ENCODE peak calls at places on chromosome 10, in ten cellular contexts. I is HCT116, T is Panc1, O is sigmoid colon, F is GM12892, J is prostate gland, G is GM12891, B is K562, R is stomach, E is suprapubic skin. M is an unnamed sample.

GRCh38 chr10:558891-559766 is 130.3 kb downstream of the DIP2C start:
- DNase-seq in I (no peak), T (no peak), O (no peak), F (no peak), J (no peak), G (no peak), B (no peak), R (no peak), E (no peak), M (no peak)

GRCh38 chr10:118958984-118959916 is 70.3 kb upstream of the NANOS1 start:
- DNase-seq in I (no peak), T (no peak), O (peak), F (no peak), J (peak), G (no peak), B (peak), R (peak), E (peak), M (no peak)

GRCh38 chr10:124646483-124647352 is 97.5 kb downstream of the FAM53B start:
- DNase-seq in I (no peak), T (no peak), O (peak), F (no peak), J (no peak), G (no peak), B (peak), R (peak), E (no peak), M (no peak)

GRCh38 chr10:82278401-82279182 is 403.6 kb downstream of the NRG3 start:
- DNase-seq in I (no peak), T (no peak), O (no peak), F (no peak), J (no peak), G (no peak), B (no peak), R (no peak), E (no peak), M (no peak)

GRCh38 chr10:61842755-61843497 is 58.6 kb upstream of the ARID5B start:
- DNase-seq in I (no peak), T (no peak), O (no peak), F (no peak), J (no peak), G (no peak), B (no peak), R (no peak), E (no peak), M (no peak)

GRCh38 chr10:75058142-75058541 is 53.3 kb upstream of the SAMD8 start:
- DNase-seq in I (no peak), T (no peak), O (no peak), F (no peak), J (no peak), G (no peak), B (no peak), R (no peak), E (no peak), M (no peak)

GRCh38 chr10:60396766-60397165 is 7.1 kb upstream of the ANK3 start:
- DNase-seq in I (no peak), T (no peak), O (no peak), F (no peak), J (no peak), G (no peak), B (no peak), R (no peak), E (no peak), M (no peak)

GRCh38 chr10:88582411-88582805 is 710 bp downstream of the RNLS start:
- DNase-seq in I (no peak), T (no peak), O (no peak), F (no peak), J (no peak), G (no peak), B (no peak), R (no peak), E (no peak), M (no peak)

GRCh38 chr10:70617798-70618568 is 15.4 kb upstream of the PRF1 start:
- DNase-seq in I (no peak), T (no peak), O (no peak), F (no peak), J (no peak), G (no peak), B (no peak), R (no peak), E (no peak), M (no peak)

GRCh38 chr10:31549936-31550335 is 230.9 kb downstream of the ZEB1 start:
- DNase-seq in I (no peak), T (no peak), O (no peak), F (no peak), J (no peak), G (no peak), B (no peak), R (no peak), E (no peak), M (no peak)

GRCh38 chr10:72124984-72125383 is 36.6 kb upstream of the SPOCK2 start:
- DNase-seq in I (no peak), T (no peak), O (no peak), F (no peak), J (no peak), G (no peak), B (no peak), R (no peak), E (no peak), M (no peak)

GRCh38 chr10:84588426-84588825 is 260.0 kb downstream of the CCSER2 start:
- DNase-seq in I (no peak), T (no peak), O (no peak), F (no peak), J (no peak), G (no peak), B (no peak), R (no peak), E (no peak), M (no peak)

GRCh38 chr10:84589526-84590205 is 261.3 kb downstream of the CCSER2 start:
- DNase-seq in I (no peak), T (no peak), O (no peak), F (no peak), J (no peak), G (no peak), B (no peak), R (no peak), E (no peak), M (no peak)

GRCh38 chr10:84588971-84589370 is 260.6 kb downstream of the CCSER2 start:
- DNase-seq in I (no peak), T (no peak), O (no peak), F (no peak), J (no peak), G (no peak), B (no peak), R (no peak), E (no peak), M (no peak)

GRCh38 chr10:84593546-84593945 is 265.2 kb downstream of the CCSER2 start:
- DNase-seq in I (no peak), T (no peak), O (no peak), F (no peak), J (no peak), G (no peak), B (no peak), R (no peak), E (no peak), M (no peak)

DNA sequence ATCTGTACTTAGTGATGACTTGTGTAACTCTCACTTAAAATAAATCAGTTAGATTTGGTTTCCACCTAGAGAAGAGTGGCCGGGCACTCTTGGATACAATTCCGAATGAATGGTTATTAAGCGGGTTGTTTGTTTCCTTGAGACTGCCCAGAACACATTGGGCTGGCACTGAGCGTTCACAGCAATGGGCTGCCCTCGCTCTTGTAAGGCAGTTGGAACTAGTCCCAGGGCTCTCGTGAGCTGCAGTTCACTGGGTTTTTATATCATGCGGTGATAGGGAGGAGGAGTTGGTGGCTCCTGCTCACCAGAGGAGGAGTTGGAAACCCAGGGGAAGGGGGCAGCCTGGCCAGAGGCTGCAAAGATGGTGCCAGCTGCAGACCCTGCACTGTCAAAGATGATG is 262.4 kb downstream of the CCSER2 start:
- DNase-seq in I (no peak), T (no peak), O (peak), F (no peak), J (peak), G (no peak), B (no peak), R (no peak), E (no peak), M (no peak)
- TF ChIP-seq POLR2AphosphoS5 in I (no peak), T (no peak), O (peak), F (no peak), J (peak), G (no peak), B (no peak), R (peak), E (no peak), M (no peak)

DNA sequence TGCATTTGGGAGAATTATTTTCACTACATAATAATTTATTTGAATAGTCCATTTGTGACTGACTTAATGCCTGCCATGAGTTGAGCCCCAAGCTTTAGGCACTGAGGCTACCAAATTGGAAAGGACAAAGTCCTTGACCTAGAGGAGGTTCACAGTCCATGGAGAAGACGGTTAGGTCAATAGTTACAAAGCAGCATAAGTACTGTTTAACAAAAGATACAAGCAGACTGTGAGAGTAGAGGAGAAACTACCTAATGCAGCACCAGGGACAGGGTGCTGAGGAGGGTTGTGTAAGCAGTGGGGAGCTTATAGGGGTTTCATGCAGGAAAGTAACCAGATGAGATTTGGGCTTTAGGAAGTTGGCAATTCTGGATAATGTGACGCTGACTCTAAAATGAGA is 139.2 kb downstream of the LCOR start:
- DNase-seq in I (no peak), T (no peak), O (no peak), F (no peak), J (no peak), G (no peak), B (no peak), R (no peak), E (no peak), M (no peak)
- TF ChIP-seq POLR2AphosphoS5 in I (no peak), T (no peak), O (no peak), F (no peak), J (no peak), G (no peak), B (no peak), R (no peak), E (no peak), M (no peak)

GRCh38 chr10:49079499-49079898 is 35.8 kb downstream of the VSTM4 start:
- DNase-seq in I (no peak), T (no peak), O (no peak), F (no peak), J (no peak), G (no peak), B (no peak), R (no peak), E (no peak), M (no peak)

GRCh38 chr10:49082767-49083166 is 32.6 kb downstream of the VSTM4 start:
- DNase-seq in I (no peak), T (no peak), O (no peak), F (no peak), J (no peak), G (no peak), B (no peak), R (no peak), E (no peak), M (no peak)

GRCh38 chr10:49080071-49080470 is 35.3 kb downstream of the VSTM4 start:
- DNase-seq in I (no peak), T (no peak), O (no peak), F (no peak), J (no peak), G (no peak), B (no peak), R (no peak), E (no peak), M (no peak)

GRCh38 chr10:49081532-49082275 is 33.6 kb downstream of the VSTM4 start:
- DNase-seq in I (no peak), T (no peak), O (no peak), F (no peak), J (no peak), G (no peak), B (no peak), R (peak), E (no peak), M (peak)

GRCh38 chr10:49080965-49081364 is 34.4 kb downstream of the VSTM4 start:
- DNase-seq in I (no peak), T (no peak), O (no peak), F (no peak), J (no peak), G (no peak), B (no peak), R (peak), E (no peak), M (no peak)
- TF ChIP-seq POLR2AphosphoS5 in I (no peak), T (no peak), O (no peak), F (no peak), J (no peak), G (no peak), B (no peak), R (no peak), E (no peak), M (no peak)

GRCh38 chr10:97274828-97275227 is 17.6 kb downstream of the ARHGAP19 start:
- DNase-seq in I (no peak), T (no peak), O (no peak), F (no peak), J (no peak), G (no peak), B (no peak), R (no peak), E (no peak), M (no peak)

GRCh38 chr10:97280783-97281182 is 11.7 kb downstream of the ARHGAP19 start:
- DNase-seq in I (no peak), T (no peak), O (no peak), F (no peak), J (no peak), G (no peak), B (no peak), R (no peak), E (no peak), M (no peak)

GRCh38 chr10:97279121-97279815 is 13.2 kb downstream of the ARHGAP19 start:
- DNase-seq in I (no peak), T (no peak), O (no peak), F (no peak), J (no peak), G (no peak), B (no peak), R (no peak), E (no peak), M (no peak)

GRCh38 chr10:97277551-97277950 is 14.9 kb downstream of the ARHGAP19 start:
- DNase-seq in I (no peak), T (no peak), O (no peak), F (no peak), J (no peak), G (no peak), B (no peak), R (no peak), E (no peak), M (no peak)

GRCh38 chr10:97278491-97278989 is 13.9 kb downstream of the ARHGAP19 start:
- DNase-seq in I (peak), T (peak), O (no peak), F (no peak), J (no peak), G (no peak), B (peak), R (no peak), E (no peak), M (peak)
- TF ChIP-seq POLR2AphosphoS5 in I (no peak), T (no peak), O (no peak), F (no peak), J (peak), G (no peak), B (no peak), R (no peak), E (no peak), M (no peak)

GRCh38 chr10:12418000-12418399 is 68.7 kb downstream of the CAMK1D start:
- DNase-seq in I (no peak), T (no peak), O (peak), F (no peak), J (no peak), G (no peak), B (no peak), R (no peak), E (peak), M (no peak)
- TF ChIP-seq POLR2AphosphoS5 in I (no peak), T (no peak), O (peak), F (no peak), J (no peak), G (no peak), B (no peak), R (no peak), E (peak), M (no peak)

GRCh38 chr10:17454801-17455520 is 566 bp upstream of the ST8SIA6 start:
- DNase-seq in I (peak), T (no peak), O (no peak), F (no peak), J (no peak), G (no peak), B (peak), R (no peak), E (no peak), M (no peak)

GRCh38 chr10:17453035-17453376 is 1.4 kb downstream of the ST8SIA6 start:
- DNase-seq in I (no peak), T (no peak), O (no peak), F (no peak), J (no peak), G (no peak), B (no peak), R (no peak), E (no peak), M (no peak)

GRCh38 chr10:17453377-17454091 is 861 bp downstream of the ST8SIA6 start:
- DNase-seq in I (no peak), T (no peak), O (no peak), F (peak), J (peak), G (no peak), B (peak), R (peak), E (peak), M (peak)

GRCh38 chr10:17456032-17456548 is 1.7 kb upstream of the ST8SIA6 start:
- DNase-seq in I (no peak), T (no peak), O (no peak), F (no peak), J (no peak), G (no peak), B (no peak), R (no peak), E (no peak), M (no peak)

DNA sequence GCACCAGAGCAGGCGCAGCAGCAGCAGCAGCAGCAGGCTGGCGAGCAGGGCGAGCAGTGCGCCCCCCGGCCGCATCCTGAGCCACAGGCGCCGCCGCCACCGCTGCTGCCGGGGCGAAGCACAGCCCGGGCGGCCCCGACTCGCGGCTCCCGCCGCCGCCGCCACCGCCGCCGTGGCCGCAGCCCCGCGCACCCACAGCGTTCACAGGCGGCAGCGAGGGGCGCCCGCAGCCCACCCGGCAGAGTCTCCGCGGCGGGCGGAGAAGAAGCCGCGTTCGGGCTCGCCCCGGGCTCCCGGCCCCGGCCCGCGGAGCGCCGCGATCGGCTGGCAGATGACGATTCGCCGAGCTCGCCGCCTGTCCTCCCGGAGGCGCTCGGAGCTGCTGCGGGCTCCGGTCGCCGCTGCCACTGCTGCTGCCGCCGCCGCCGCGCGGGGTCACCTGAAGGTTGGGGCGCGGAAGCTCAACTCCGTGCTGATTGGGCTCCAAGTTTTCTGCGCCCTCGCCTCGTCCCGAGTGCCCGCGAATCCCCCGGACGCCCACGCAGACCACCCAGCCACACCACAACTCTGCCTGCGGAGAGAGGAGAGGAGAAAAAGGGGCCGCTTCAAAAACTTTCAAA is at the start of gene ST8SIA6:
- DNase-seq in I (no peak), T (no peak), O (no peak), F (peak), J (peak), G (peak), B (peak), R (peak), E (no peak), M (peak)
- TF ChIP-seq POLR2AphosphoS5 in I (peak), T (no peak), O (no peak), F (no peak), J (no peak), G (no peak), B (peak), R (no peak), E (no peak), M (no peak)

M was measured in GM23338.